ENCODE peak calls at places on chromosomes 16 and 17, in four cellular contexts. One of them, this sample, is unnamed.

GRCh38 chr16:84924339-84925091 is 86.8 kb downstream of the ZDHHC7 start:
- DNase-seq in CD4-positive, CD25-positive, alpha-beta regulatory T cell: no peak
- DNase-seq in activated CD4-positive, alpha-beta T cell treated with anti-CD3 and anti-CD28 coated beads, Interleukin-2, amount 50 U/mL, for 1 hour: no peak
- DNase-seq in hypothalamus: no peak
- DNase-seq in this sample: no peak

GRCh38 chr17:43018008-43018853 is 4.0 kb downstream of the VAT1 start:
- DNase-seq in CD4-positive, CD25-positive, alpha-beta regulatory T cell: peak; percentile 21
- DNase-seq in activated CD4-positive, alpha-beta T cell treated with anti-CD3 and anti-CD28 coated beads, Interleukin-2, amount 50 U/mL, for 1 hour: peak; percentile 47
- DNase-seq in hypothalamus: no peak
- DNase-seq in this sample: peak; percentile 77

GRCh38 chr17:60354223-60354622 is 37.7 kb downstream of the USP32 start:
- DNase-seq in CD4-positive, CD25-positive, alpha-beta regulatory T cell: no peak
- DNase-seq in activated CD4-positive, alpha-beta T cell treated with anti-CD3 and anti-CD28 coated beads, Interleukin-2, amount 50 U/mL, for 1 hour: no peak
- DNase-seq in hypothalamus: no peak
- DNase-seq in this sample: no peak

GRCh38 chr16:75402174-75402820 is 31.0 kb downstream of the CFDP1 start:
- DNase-seq in CD4-positive, CD25-positive, alpha-beta regulatory T cell: no peak
- DNase-seq in activated CD4-positive, alpha-beta T cell treated with anti-CD3 and anti-CD28 coated beads, Interleukin-2, amount 50 U/mL, for 1 hour: no peak
- DNase-seq in hypothalamus: no peak
- DNase-seq in this sample: no peak

GRCh38 chr17:2054740-2055493 is at the start of gene HIC1:
- DNase-seq in CD4-positive, CD25-positive, alpha-beta regulatory T cell: peak; percentile 56
- DNase-seq in activated CD4-positive, alpha-beta T cell treated with anti-CD3 and anti-CD28 coated beads, Interleukin-2, amount 50 U/mL, for 1 hour: peak; percentile 73
- DNase-seq in hypothalamus: no peak
- DNase-seq in this sample: peak; percentile 11

GRCh38 chr16:3879258-3879886 is 1.1 kb downstream of the CREBBP start:
- DNase-seq in CD4-positive, CD25-positive, alpha-beta regulatory T cell: peak; percentile 3
- DNase-seq in activated CD4-positive, alpha-beta T cell treated with anti-CD3 and anti-CD28 coated beads, Interleukin-2, amount 50 U/mL, for 1 hour: peak; percentile 9
- DNase-seq in hypothalamus: no peak
- DNase-seq in this sample: no peak

GRCh38 chr17:17774009-17774881 is 62.5 kb downstream of the SREBF1 start:
- DNase-seq in CD4-positive, CD25-positive, alpha-beta regulatory T cell: no peak
- DNase-seq in activated CD4-positive, alpha-beta T cell treated with anti-CD3 and anti-CD28 coated beads, Interleukin-2, amount 50 U/mL, for 1 hour: no peak
- DNase-seq in hypothalamus: no peak
- DNase-seq in this sample: no peak

GRCh38 chr16:24139282-24139681 is 116.9 kb upstream of the CACNG3 start:
- DNase-seq in CD4-positive, CD25-positive, alpha-beta regulatory T cell: no peak
- DNase-seq in activated CD4-positive, alpha-beta T cell treated with anti-CD3 and anti-CD28 coated beads, Interleukin-2, amount 50 U/mL, for 1 hour: no peak
- DNase-seq in hypothalamus: no peak
- DNase-seq in this sample: no peak

This sample was measured in AML-193.